ENCODE peak calls at places on chromosomes 5 and 9, in nine cellular contexts. One of them, this sample, is unnamed.
A peak's percentile ranks its signal among the peaks of the same experiment; 100 is the strongest.

GRCh38 chr9:76322810-76323209 is 71.4 kb downstream of the RFK start:
- DNase-seq in heart right ventricle: no peak
- DNase-seq in adrenal gland: no peak
- DNase-seq in AG04449: no peak
- DNase-seq in progenitor cell of endocrine pancreas: no peak
- DNase-seq in GM06990: no peak
- DNase-seq in tibial nerve: no peak
- DNase-seq in body of pancreas: no peak
- DNase-seq in cardiac fibroblast: no peak
- DNase-seq in this sample: no peak

GRCh38 chr5:119022017-119022745 is 33.8 kb upstream of the DTWD2 start:
- DNase-seq in heart right ventricle: no peak
- DNase-seq in adrenal gland: no peak
- DNase-seq in AG04449: peak; percentile 3
- DNase-seq in progenitor cell of endocrine pancreas: no peak
- DNase-seq in GM06990: no peak
- DNase-seq in tibial nerve: no peak
- DNase-seq in body of pancreas: no peak
- DNase-seq in cardiac fibroblast: peak; percentile 64
- DNase-seq in this sample: no peak

GRCh38 chr9:136346927-136347465 is 16.5 kb downstream of the DNLZ start:
- DNase-seq in heart right ventricle: no peak
- DNase-seq in adrenal gland: no peak
- DNase-seq in AG04449: no peak
- DNase-seq in progenitor cell of endocrine pancreas: no peak
- DNase-seq in GM06990: no peak
- DNase-seq in tibial nerve: no peak
- DNase-seq in body of pancreas: no peak
- DNase-seq in cardiac fibroblast: no peak
- DNase-seq in this sample: no peak

GRCh38 chr5:96649938-96650540 is 12.1 kb upstream of the CAST start:
- DNase-seq in heart right ventricle: no peak
- DNase-seq in adrenal gland: no peak
- DNase-seq in AG04449: no peak
- DNase-seq in progenitor cell of endocrine pancreas: no peak
- DNase-seq in GM06990: no peak
- DNase-seq in tibial nerve: no peak
- DNase-seq in body of pancreas: no peak
- DNase-seq in cardiac fibroblast: no peak
- DNase-seq in this sample: no peak

GRCh38 chr9:109253637-109254284 is 67.1 kb downstream of the EPB41L4B start:
- DNase-seq in heart right ventricle: no peak
- DNase-seq in adrenal gland: no peak
- DNase-seq in AG04449: peak; percentile 33
- DNase-seq in progenitor cell of endocrine pancreas: no peak
- DNase-seq in GM06990: no peak
- DNase-seq in tibial nerve: peak; percentile 29
- DNase-seq in body of pancreas: peak; percentile 66
- DNase-seq in cardiac fibroblast: peak; percentile 88
- DNase-seq in this sample: no peak

GRCh38 chr9:75667155-75667554 is 223.3 kb upstream of the PCSK5 start:
- DNase-seq in heart right ventricle: no peak
- DNase-seq in adrenal gland: no peak
- DNase-seq in AG04449: no peak
- DNase-seq in progenitor cell of endocrine pancreas: no peak
- DNase-seq in GM06990: no peak
- DNase-seq in tibial nerve: no peak
- DNase-seq in body of pancreas: no peak
- DNase-seq in cardiac fibroblast: no peak
- DNase-seq in this sample: no peak

GRCh38 chr5:135934939-135935338 is 19.8 kb downstream of the LECT2 start:
- DNase-seq in heart right ventricle: no peak
- DNase-seq in adrenal gland: no peak
- DNase-seq in AG04449: no peak
- DNase-seq in progenitor cell of endocrine pancreas: no peak
- DNase-seq in GM06990: no peak
- DNase-seq in tibial nerve: no peak
- DNase-seq in body of pancreas: no peak
- DNase-seq in cardiac fibroblast: peak; percentile 34
- DNase-seq in this sample: no peak

GRCh38 chr5:138352071-138352721 is at the start of gene KDM3B:
- DNase-seq in heart right ventricle: peak; percentile 76
- DNase-seq in adrenal gland: peak; percentile 85
- DNase-seq in AG04449: no peak
- DNase-seq in progenitor cell of endocrine pancreas: peak; percentile 94
- DNase-seq in GM06990: peak; percentile 92
- DNase-seq in tibial nerve: peak; percentile 70
- DNase-seq in body of pancreas: peak; percentile 86
- DNase-seq in cardiac fibroblast: peak; percentile 85
- DNase-seq in this sample: no peak

GRCh38 chr9:33239922-33240321 is at the start of gene SPINK4:
- DNase-seq in heart right ventricle: peak; percentile 30
- DNase-seq in adrenal gland: peak; percentile 90
- DNase-seq in AG04449: no peak
- DNase-seq in progenitor cell of endocrine pancreas: no peak
- DNase-seq in GM06990: no peak
- DNase-seq in tibial nerve: no peak
- DNase-seq in body of pancreas: no peak
- DNase-seq in cardiac fibroblast: no peak
- DNase-seq in this sample: no peak

GRCh38 chr9:73121375-73121935 is 30.2 kb upstream of the ANXA1 start:
- DNase-seq in heart right ventricle: no peak
- DNase-seq in adrenal gland: no peak
- DNase-seq in AG04449: no peak
- DNase-seq in progenitor cell of endocrine pancreas: no peak
- DNase-seq in GM06990: no peak
- DNase-seq in tibial nerve: no peak
- DNase-seq in body of pancreas: no peak
- DNase-seq in cardiac fibroblast: no peak
- DNase-seq in this sample: no peak

GRCh38 chr5:66529182-66529581 is 67.0 kb upstream of the MAST4 start:
- DNase-seq in heart right ventricle: no peak
- DNase-seq in adrenal gland: no peak
- DNase-seq in AG04449: no peak
- DNase-seq in progenitor cell of endocrine pancreas: no peak
- DNase-seq in GM06990: no peak
- DNase-seq in tibial nerve: no peak
- DNase-seq in body of pancreas: peak; percentile 4
- DNase-seq in cardiac fibroblast: no peak
- DNase-seq in this sample: no peak

GRCh38 chr5:151682751-151683331 is 3.9 kb downstream of the SPARC start:
- DNase-seq in heart right ventricle: no peak
- DNase-seq in adrenal gland: peak; percentile 77
- DNase-seq in AG04449: no peak
- DNase-seq in progenitor cell of endocrine pancreas: no peak
- DNase-seq in GM06990: no peak
- DNase-seq in tibial nerve: no peak
- DNase-seq in body of pancreas: no peak
- DNase-seq in cardiac fibroblast: peak; percentile 59
- DNase-seq in this sample: no peak

GRCh38 chr9:14320272-14321245 is 6.6 kb upstream of the NFIB start:
- DNase-seq in heart right ventricle: no peak
- DNase-seq in adrenal gland: no peak
- DNase-seq in AG04449: peak; percentile 71
- DNase-seq in progenitor cell of endocrine pancreas: no peak
- DNase-seq in GM06990: no peak
- DNase-seq in tibial nerve: no peak
- DNase-seq in body of pancreas: peak; percentile 54
- DNase-seq in cardiac fibroblast: peak; percentile 96
- DNase-seq in this sample: no peak

GRCh38 chr5:13378073-13378472 is 566.4 kb downstream of the DNAH5 start:
- DNase-seq in heart right ventricle: no peak
- DNase-seq in adrenal gland: peak; percentile 64
- DNase-seq in AG04449: no peak
- DNase-seq in progenitor cell of endocrine pancreas: no peak
- DNase-seq in GM06990: no peak
- DNase-seq in tibial nerve: no peak
- DNase-seq in body of pancreas: no peak
- DNase-seq in cardiac fibroblast: no peak
- DNase-seq in this sample: no peak

GRCh38 chr5:134787692-134788091 is 29.1 kb downstream of the DDX46 start:
- DNase-seq in heart right ventricle: no peak
- DNase-seq in adrenal gland: no peak
- DNase-seq in AG04449: no peak
- DNase-seq in progenitor cell of endocrine pancreas: no peak
- DNase-seq in GM06990: no peak
- DNase-seq in tibial nerve: no peak
- DNase-seq in body of pancreas: no peak
- DNase-seq in cardiac fibroblast: no peak
- DNase-seq in this sample: no peak

GRCh38 chr5:134784946-134785620 is 26.5 kb downstream of the DDX46 start:
- DNase-seq in heart right ventricle: no peak
- DNase-seq in adrenal gland: no peak
- DNase-seq in AG04449: no peak
- DNase-seq in progenitor cell of endocrine pancreas: no peak
- DNase-seq in GM06990: no peak
- DNase-seq in tibial nerve: no peak
- DNase-seq in body of pancreas: no peak
- DNase-seq in cardiac fibroblast: peak; percentile 43
- DNase-seq in this sample: no peak

DNA sequence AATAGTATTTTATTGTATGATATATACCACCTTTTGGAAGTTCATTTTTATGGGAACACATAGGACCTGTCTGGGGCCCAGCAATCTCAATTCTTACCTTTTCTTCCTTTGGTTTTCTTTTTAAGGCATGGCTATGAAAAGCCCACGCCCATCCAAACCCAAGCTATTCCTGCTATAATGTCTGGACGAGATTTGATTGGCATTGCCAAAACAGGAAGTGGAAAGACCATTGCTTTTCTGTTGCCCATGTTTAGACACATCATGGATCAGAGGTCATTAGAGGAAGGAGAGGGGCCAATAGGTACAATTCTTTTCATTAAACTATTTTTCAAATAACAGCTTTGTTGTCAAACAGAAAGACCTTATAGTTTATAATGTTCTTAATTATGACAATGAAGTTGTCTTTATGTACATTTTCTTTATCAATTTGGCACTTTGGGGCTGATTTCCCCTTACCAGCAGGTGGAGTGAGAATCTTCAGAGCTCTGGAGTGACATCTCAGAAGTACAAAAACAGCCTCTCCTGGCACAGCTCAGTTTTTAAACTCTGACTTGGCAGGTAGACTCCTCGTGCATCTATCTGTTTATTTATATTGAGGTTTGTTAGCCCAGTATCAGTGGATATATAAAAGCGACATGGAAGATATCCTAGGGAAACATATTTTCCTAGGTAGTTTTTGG is 25.8 kb downstream of the DDX46 start:
- DNase-seq in heart right ventricle: no peak
- DNase-seq in adrenal gland: no peak
- DNase-seq in AG04449: no peak
- DNase-seq in progenitor cell of endocrine pancreas: no peak
- DNase-seq in GM06990: no peak
- DNase-seq in tibial nerve: no peak
- DNase-seq in body of pancreas: no peak
- DNase-seq in cardiac fibroblast: peak; percentile 15
- DNase-seq in this sample: no peak
- TF ChIP-seq CTCF in heart right ventricle: no peak
- TF ChIP-seq CTCF in adrenal gland: no peak
- TF ChIP-seq CTCF in AG04449: peak; percentile 9
- TF ChIP-seq CTCF in progenitor cell of endocrine pancreas: no peak
- TF ChIP-seq CTCF in GM06990: peak; percentile 8
- TF ChIP-seq CTCF in tibial nerve: no peak
- TF ChIP-seq CTCF in body of pancreas: no peak
- TF ChIP-seq CTCF in cardiac fibroblast: peak; percentile 6
- TF ChIP-seq CTCF in this sample: peak; percentile 53

GRCh38 chr5:4058899-4059298 is 463.3 kb downstream of the IRX1 start:
- DNase-seq in heart right ventricle: no peak
- DNase-seq in adrenal gland: no peak
- DNase-seq in AG04449: no peak
- DNase-seq in progenitor cell of endocrine pancreas: no peak
- DNase-seq in GM06990: no peak
- DNase-seq in tibial nerve: no peak
- DNase-seq in body of pancreas: no peak
- DNase-seq in cardiac fibroblast: peak; percentile 64
- DNase-seq in this sample: no peak
- TF ChIP-seq CTCF in heart right ventricle: no peak
- TF ChIP-seq CTCF in adrenal gland: no peak
- TF ChIP-seq CTCF in AG04449: no peak
- TF ChIP-seq CTCF in progenitor cell of endocrine pancreas: no peak
- TF ChIP-seq CTCF in GM06990: no peak
- TF ChIP-seq CTCF in tibial nerve: no peak
- TF ChIP-seq CTCF in body of pancreas: no peak
- TF ChIP-seq CTCF in cardiac fibroblast: peak; percentile 29
- TF ChIP-seq CTCF in this sample: no peak

DNA sequence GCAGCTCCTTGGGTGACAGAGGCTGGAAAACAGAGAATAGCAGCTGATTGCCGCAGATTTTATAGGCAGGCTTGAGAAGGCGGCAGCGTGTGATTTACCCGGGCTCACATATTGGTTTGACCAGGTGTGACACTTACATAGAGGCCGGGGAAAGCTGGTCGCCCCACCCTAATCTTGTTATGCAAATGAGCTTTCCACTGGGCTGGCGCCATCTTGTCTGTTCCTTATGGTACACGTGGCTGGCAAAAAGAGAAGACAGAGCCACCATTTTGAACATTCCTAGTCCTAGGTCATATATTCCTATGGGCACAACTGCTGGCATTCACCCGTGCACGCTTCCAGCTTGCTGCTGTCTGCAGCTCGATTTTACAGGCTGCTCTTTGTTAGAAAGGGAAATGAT is 11.3 kb upstream of the SPZ1 start:
- DNase-seq in heart right ventricle: no peak
- DNase-seq in adrenal gland: no peak
- DNase-seq in AG04449: no peak
- DNase-seq in progenitor cell of endocrine pancreas: no peak
- DNase-seq in GM06990: no peak
- DNase-seq in tibial nerve: no peak
- DNase-seq in body of pancreas: no peak
- DNase-seq in cardiac fibroblast: no peak
- DNase-seq in this sample: no peak
- TF ChIP-seq CTCF in heart right ventricle: no peak
- TF ChIP-seq CTCF in adrenal gland: no peak
- TF ChIP-seq CTCF in AG04449: no peak
- TF ChIP-seq CTCF in progenitor cell of endocrine pancreas: no peak
- TF ChIP-seq CTCF in GM06990: no peak
- TF ChIP-seq CTCF in tibial nerve: no peak
- TF ChIP-seq CTCF in body of pancreas: no peak
- TF ChIP-seq CTCF in cardiac fibroblast: no peak
- TF ChIP-seq CTCF in this sample: no peak

DNA sequence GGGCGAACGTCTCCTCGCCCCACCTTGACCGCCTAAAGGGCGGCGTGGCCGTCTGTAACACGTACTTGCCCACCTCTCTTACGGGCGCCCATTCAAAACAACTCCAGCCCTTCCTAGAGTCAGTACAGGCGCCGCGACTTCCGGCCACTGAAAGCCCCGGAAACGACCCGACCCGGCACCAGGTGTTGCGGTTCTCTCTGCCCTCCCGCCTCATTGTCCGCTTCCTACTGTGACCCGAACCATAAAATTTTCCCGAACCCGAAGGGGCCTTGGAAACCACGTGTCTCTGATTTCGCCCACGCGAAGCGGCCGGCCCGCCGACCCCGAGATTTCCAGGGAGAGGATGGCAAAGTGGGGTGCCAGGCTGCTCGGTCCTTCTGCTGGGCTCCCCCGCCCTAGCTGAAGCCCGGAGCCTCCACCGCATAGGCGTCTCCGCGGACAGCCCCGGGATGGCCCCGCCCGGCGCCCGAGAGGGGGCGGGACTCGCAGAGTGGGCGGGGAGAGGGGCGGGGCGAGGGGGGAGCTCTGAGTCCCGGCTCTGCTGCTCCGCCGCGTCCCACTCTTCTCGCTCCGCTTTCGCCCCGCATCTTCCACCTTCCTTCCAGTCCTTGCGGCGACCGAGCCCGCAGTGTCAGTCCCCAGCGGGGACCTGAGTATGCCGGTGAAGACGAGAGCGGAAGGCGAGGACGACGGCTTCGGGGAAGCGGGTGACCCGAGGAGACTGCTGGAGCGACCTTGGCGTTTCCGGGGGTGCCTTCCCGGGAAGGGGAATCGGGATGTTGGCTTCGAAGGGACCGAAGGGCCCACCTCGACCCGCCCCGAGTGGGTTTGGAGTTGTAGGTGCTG is 684 bp upstream of the PTGES2 start:
- DNase-seq in heart right ventricle: peak; percentile 88
- DNase-seq in adrenal gland: peak; percentile 87
- DNase-seq in AG04449: peak; percentile 42
- DNase-seq in progenitor cell of endocrine pancreas: peak; percentile 73
- DNase-seq in GM06990: peak; percentile 92
- DNase-seq in tibial nerve: peak; percentile 79
- DNase-seq in body of pancreas: peak; percentile 84
- DNase-seq in cardiac fibroblast: peak; percentile 95
- DNase-seq in this sample: peak; percentile 93
- TF ChIP-seq CTCF in heart right ventricle: no peak
- TF ChIP-seq CTCF in adrenal gland: no peak
- TF ChIP-seq CTCF in AG04449: no peak
- TF ChIP-seq CTCF in progenitor cell of endocrine pancreas: no peak
- TF ChIP-seq CTCF in GM06990: no peak
- TF ChIP-seq CTCF in tibial nerve: peak; percentile 44
- TF ChIP-seq CTCF in body of pancreas: peak; percentile 13
- TF ChIP-seq CTCF in cardiac fibroblast: no peak
- TF ChIP-seq CTCF in this sample: peak; percentile 9

This sample was measured in chondrocyte.